ENCODE peak calls at places on chromosome 3, in nine cellular contexts. One of them, this sample, is unnamed.

GRCh38 chr3:99119312-99119810 is 217.9 kb upstream of the DCBLD2 start:
- DNase-seq in Karpas-422: no peak
- DNase-seq in NCI-H774: no peak
- DNase-seq in CD4-positive, CD25-positive, alpha-beta regulatory T cell: no peak
- DNase-seq in lower leg skin: no peak
- DNase-seq in dorsolateral prefrontal cortex: no peak
- DNase-seq in NCI-H2029: no peak
- DNase-seq in activated naive CD4-positive, alpha-beta T cell: no peak
- DNase-seq in activated CD4-positive, alpha-beta T cell treated with anti-CD3 and anti-CD28 coated beads, Interleukin-2, amount 50 U/mL, for 1 hour: no peak
- DNase-seq in this sample: no peak

GRCh38 chr3:45560270-45561020 is 34.1 kb upstream of the LIMD1 start:
- DNase-seq in Karpas-422: no peak
- DNase-seq in NCI-H774: no peak
- DNase-seq in CD4-positive, CD25-positive, alpha-beta regulatory T cell: no peak
- DNase-seq in lower leg skin: peak
- DNase-seq in dorsolateral prefrontal cortex: no peak
- DNase-seq in NCI-H2029: no peak
- DNase-seq in activated naive CD4-positive, alpha-beta T cell: no peak
- DNase-seq in activated CD4-positive, alpha-beta T cell treated with anti-CD3 and anti-CD28 coated beads, Interleukin-2, amount 50 U/mL, for 1 hour: no peak
- DNase-seq in this sample: no peak

GRCh38 chr3:39086066-39086657 is 21.3 kb downstream of the GORASP1 start:
- DNase-seq in Karpas-422: peak
- DNase-seq in NCI-H774: no peak
- DNase-seq in CD4-positive, CD25-positive, alpha-beta regulatory T cell: no peak
- DNase-seq in lower leg skin: no peak
- DNase-seq in dorsolateral prefrontal cortex: no peak
- DNase-seq in NCI-H2029: no peak
- DNase-seq in activated naive CD4-positive, alpha-beta T cell: no peak
- DNase-seq in activated CD4-positive, alpha-beta T cell treated with anti-CD3 and anti-CD28 coated beads, Interleukin-2, amount 50 U/mL, for 1 hour: no peak
- DNase-seq in this sample: peak

GRCh38 chr3:62365311-62366092 is 7.8 kb downstream of the FEZF2 start:
- DNase-seq in Karpas-422: no peak
- DNase-seq in NCI-H774: no peak
- DNase-seq in CD4-positive, CD25-positive, alpha-beta regulatory T cell: no peak
- DNase-seq in lower leg skin: no peak
- DNase-seq in dorsolateral prefrontal cortex: no peak
- DNase-seq in NCI-H2029: no peak
- DNase-seq in activated naive CD4-positive, alpha-beta T cell: no peak
- DNase-seq in activated CD4-positive, alpha-beta T cell treated with anti-CD3 and anti-CD28 coated beads, Interleukin-2, amount 50 U/mL, for 1 hour: no peak
- DNase-seq in this sample: no peak

GRCh38 chr3:193788189-193788946 is 195.4 kb downstream of the OPA1 start:
- DNase-seq in Karpas-422: peak
- DNase-seq in NCI-H774: peak
- DNase-seq in CD4-positive, CD25-positive, alpha-beta regulatory T cell: no peak
- DNase-seq in lower leg skin: peak
- DNase-seq in dorsolateral prefrontal cortex: peak
- DNase-seq in NCI-H2029: peak
- DNase-seq in activated naive CD4-positive, alpha-beta T cell: no peak
- DNase-seq in activated CD4-positive, alpha-beta T cell treated with anti-CD3 and anti-CD28 coated beads, Interleukin-2, amount 50 U/mL, for 1 hour: no peak
- DNase-seq in this sample: peak

GRCh38 chr3:6860149-6860548 is 766 bp upstream of the GRM7 start:
- DNase-seq in Karpas-422: no peak
- DNase-seq in NCI-H774: no peak
- DNase-seq in CD4-positive, CD25-positive, alpha-beta regulatory T cell: no peak
- DNase-seq in lower leg skin: no peak
- DNase-seq in dorsolateral prefrontal cortex: no peak
- DNase-seq in NCI-H2029: no peak
- DNase-seq in activated naive CD4-positive, alpha-beta T cell: no peak
- DNase-seq in activated CD4-positive, alpha-beta T cell treated with anti-CD3 and anti-CD28 coated beads, Interleukin-2, amount 50 U/mL, for 1 hour: no peak
- DNase-seq in this sample: no peak

GRCh38 chr3:71127052-71127451 is 456.5 kb downstream of the FOXP1 start:
- DNase-seq in Karpas-422: no peak
- DNase-seq in NCI-H774: no peak
- DNase-seq in CD4-positive, CD25-positive, alpha-beta regulatory T cell: no peak
- DNase-seq in lower leg skin: no peak
- DNase-seq in dorsolateral prefrontal cortex: no peak
- DNase-seq in NCI-H2029: no peak
- DNase-seq in activated naive CD4-positive, alpha-beta T cell: no peak
- DNase-seq in activated CD4-positive, alpha-beta T cell treated with anti-CD3 and anti-CD28 coated beads, Interleukin-2, amount 50 U/mL, for 1 hour: no peak
- DNase-seq in this sample: no peak

GRCh38 chr3:177443469-177443868 is 246.2 kb upstream of the TBL1XR1 start:
- DNase-seq in Karpas-422: no peak
- DNase-seq in NCI-H774: no peak
- DNase-seq in CD4-positive, CD25-positive, alpha-beta regulatory T cell: no peak
- DNase-seq in lower leg skin: no peak
- DNase-seq in dorsolateral prefrontal cortex: no peak
- DNase-seq in NCI-H2029: no peak
- DNase-seq in activated naive CD4-positive, alpha-beta T cell: no peak
- DNase-seq in activated CD4-positive, alpha-beta T cell treated with anti-CD3 and anti-CD28 coated beads, Interleukin-2, amount 50 U/mL, for 1 hour: no peak
- DNase-seq in this sample: no peak

GRCh38 chr3:113746955-113747718 is at the start of gene ATP6V1A:
- DNase-seq in Karpas-422: peak
- DNase-seq in NCI-H774: no peak
- DNase-seq in CD4-positive, CD25-positive, alpha-beta regulatory T cell: peak
- DNase-seq in lower leg skin: peak
- DNase-seq in dorsolateral prefrontal cortex: peak
- DNase-seq in NCI-H2029: no peak
- DNase-seq in activated naive CD4-positive, alpha-beta T cell: peak
- DNase-seq in activated CD4-positive, alpha-beta T cell treated with anti-CD3 and anti-CD28 coated beads, Interleukin-2, amount 50 U/mL, for 1 hour: peak
- DNase-seq in this sample: peak

GRCh38 chr3:17176757-17177156 is 292.0 kb downstream of the PLCL2 start:
- DNase-seq in Karpas-422: no peak
- DNase-seq in NCI-H774: no peak
- DNase-seq in CD4-positive, CD25-positive, alpha-beta regulatory T cell: no peak
- DNase-seq in lower leg skin: no peak
- DNase-seq in dorsolateral prefrontal cortex: no peak
- DNase-seq in NCI-H2029: no peak
- DNase-seq in activated naive CD4-positive, alpha-beta T cell: no peak
- DNase-seq in activated CD4-positive, alpha-beta T cell treated with anti-CD3 and anti-CD28 coated beads, Interleukin-2, amount 50 U/mL, for 1 hour: no peak
- DNase-seq in this sample: no peak

GRCh38 chr3:126364130-126364695 is 7.0 kb upstream of the KLF15 start:
- DNase-seq in Karpas-422: no peak
- DNase-seq in NCI-H774: no peak
- DNase-seq in CD4-positive, CD25-positive, alpha-beta regulatory T cell: no peak
- DNase-seq in lower leg skin: no peak
- DNase-seq in dorsolateral prefrontal cortex: peak
- DNase-seq in NCI-H2029: no peak
- DNase-seq in activated naive CD4-positive, alpha-beta T cell: no peak
- DNase-seq in activated CD4-positive, alpha-beta T cell treated with anti-CD3 and anti-CD28 coated beads, Interleukin-2, amount 50 U/mL, for 1 hour: no peak
- DNase-seq in this sample: no peak

GRCh38 chr3:140715035-140715434 is 37.2 kb downstream of the TRIM42 start:
- DNase-seq in Karpas-422: no peak
- DNase-seq in NCI-H774: peak
- DNase-seq in CD4-positive, CD25-positive, alpha-beta regulatory T cell: no peak
- DNase-seq in lower leg skin: no peak
- DNase-seq in dorsolateral prefrontal cortex: no peak
- DNase-seq in NCI-H2029: peak
- DNase-seq in activated naive CD4-positive, alpha-beta T cell: no peak
- DNase-seq in activated CD4-positive, alpha-beta T cell treated with anti-CD3 and anti-CD28 coated beads, Interleukin-2, amount 50 U/mL, for 1 hour: no peak
- DNase-seq in this sample: no peak

GRCh38 chr3:62135731-62136130 is 237.6 kb downstream of the FEZF2 start:
- DNase-seq in Karpas-422: no peak
- DNase-seq in NCI-H774: no peak
- DNase-seq in CD4-positive, CD25-positive, alpha-beta regulatory T cell: no peak
- DNase-seq in lower leg skin: no peak
- DNase-seq in dorsolateral prefrontal cortex: no peak
- DNase-seq in NCI-H2029: no peak
- DNase-seq in activated naive CD4-positive, alpha-beta T cell: no peak
- DNase-seq in activated CD4-positive, alpha-beta T cell treated with anti-CD3 and anti-CD28 coated beads, Interleukin-2, amount 50 U/mL, for 1 hour: no peak
- DNase-seq in this sample: no peak

GRCh38 chr3:194690501-194691372 is 5.1 kb downstream of the FAM43A start:
- DNase-seq in Karpas-422: peak
- DNase-seq in NCI-H774: no peak
- DNase-seq in CD4-positive, CD25-positive, alpha-beta regulatory T cell: no peak
- DNase-seq in lower leg skin: no peak
- DNase-seq in dorsolateral prefrontal cortex: no peak
- DNase-seq in NCI-H2029: peak
- DNase-seq in activated naive CD4-positive, alpha-beta T cell: no peak
- DNase-seq in activated CD4-positive, alpha-beta T cell treated with anti-CD3 and anti-CD28 coated beads, Interleukin-2, amount 50 U/mL, for 1 hour: no peak
- DNase-seq in this sample: no peak

GRCh38 chr3:185779461-185779860 is 45.4 kb downstream of the IGF2BP2 start:
- DNase-seq in Karpas-422: no peak
- DNase-seq in NCI-H774: no peak
- DNase-seq in CD4-positive, CD25-positive, alpha-beta regulatory T cell: no peak
- DNase-seq in lower leg skin: no peak
- DNase-seq in dorsolateral prefrontal cortex: no peak
- DNase-seq in NCI-H2029: no peak
- DNase-seq in activated naive CD4-positive, alpha-beta T cell: no peak
- DNase-seq in activated CD4-positive, alpha-beta T cell treated with anti-CD3 and anti-CD28 coated beads, Interleukin-2, amount 50 U/mL, for 1 hour: no peak
- DNase-seq in this sample: no peak

GRCh38 chr3:87088984-87089841 is 98.3 kb upstream of the VGLL3 start:
- DNase-seq in Karpas-422: no peak
- DNase-seq in NCI-H774: peak
- DNase-seq in CD4-positive, CD25-positive, alpha-beta regulatory T cell: no peak
- DNase-seq in lower leg skin: peak
- DNase-seq in dorsolateral prefrontal cortex: peak
- DNase-seq in NCI-H2029: no peak
- DNase-seq in activated naive CD4-positive, alpha-beta T cell: no peak
- DNase-seq in activated CD4-positive, alpha-beta T cell treated with anti-CD3 and anti-CD28 coated beads, Interleukin-2, amount 50 U/mL, for 1 hour: no peak
- DNase-seq in this sample: no peak

GRCh38 chr3:135907422-135908165 is 57.9 kb upstream of the PPP2R3A start:
- DNase-seq in Karpas-422: no peak
- DNase-seq in NCI-H774: peak
- DNase-seq in CD4-positive, CD25-positive, alpha-beta regulatory T cell: no peak
- DNase-seq in lower leg skin: no peak
- DNase-seq in dorsolateral prefrontal cortex: no peak
- DNase-seq in NCI-H2029: peak
- DNase-seq in activated naive CD4-positive, alpha-beta T cell: no peak
- DNase-seq in activated CD4-positive, alpha-beta T cell treated with anti-CD3 and anti-CD28 coated beads, Interleukin-2, amount 50 U/mL, for 1 hour: no peak
- DNase-seq in this sample: no peak

GRCh38 chr3:129536374-129536667 is 6.7 kb upstream of the H1-8 start:
- DNase-seq in Karpas-422: no peak
- DNase-seq in NCI-H774: no peak
- DNase-seq in CD4-positive, CD25-positive, alpha-beta regulatory T cell: no peak
- DNase-seq in lower leg skin: no peak
- DNase-seq in dorsolateral prefrontal cortex: no peak
- DNase-seq in NCI-H2029: no peak
- DNase-seq in activated naive CD4-positive, alpha-beta T cell: no peak
- DNase-seq in activated CD4-positive, alpha-beta T cell treated with anti-CD3 and anti-CD28 coated beads, Interleukin-2, amount 50 U/mL, for 1 hour: no peak
- DNase-seq in this sample: no peak

GRCh38 chr3:26376131-26376530 is 246.4 kb upstream of the LRRC3B start:
- DNase-seq in Karpas-422: no peak
- DNase-seq in NCI-H774: no peak
- DNase-seq in CD4-positive, CD25-positive, alpha-beta regulatory T cell: no peak
- DNase-seq in lower leg skin: no peak
- DNase-seq in dorsolateral prefrontal cortex: no peak
- DNase-seq in NCI-H2029: no peak
- DNase-seq in activated naive CD4-positive, alpha-beta T cell: no peak
- DNase-seq in activated CD4-positive, alpha-beta T cell treated with anti-CD3 and anti-CD28 coated beads, Interleukin-2, amount 50 U/mL, for 1 hour: no peak
- DNase-seq in this sample: no peak

GRCh38 chr3:186093271-186093900 is 15.5 kb downstream of the ETV5 start:
- DNase-seq in Karpas-422: no peak
- DNase-seq in NCI-H774: no peak
- DNase-seq in CD4-positive, CD25-positive, alpha-beta regulatory T cell: no peak
- DNase-seq in lower leg skin: no peak
- DNase-seq in dorsolateral prefrontal cortex: no peak
- DNase-seq in NCI-H2029: no peak
- DNase-seq in activated naive CD4-positive, alpha-beta T cell: no peak
- DNase-seq in activated CD4-positive, alpha-beta T cell treated with anti-CD3 and anti-CD28 coated beads, Interleukin-2, amount 50 U/mL, for 1 hour: no peak
- DNase-seq in this sample: no peak

GRCh38 chr3:13191016-13191415 is 117.8 kb upstream of the IQSEC1 start:
- DNase-seq in Karpas-422: no peak
- DNase-seq in NCI-H774: no peak
- DNase-seq in CD4-positive, CD25-positive, alpha-beta regulatory T cell: no peak
- DNase-seq in lower leg skin: no peak
- DNase-seq in dorsolateral prefrontal cortex: no peak
- DNase-seq in NCI-H2029: no peak
- DNase-seq in activated naive CD4-positive, alpha-beta T cell: no peak
- DNase-seq in activated CD4-positive, alpha-beta T cell treated with anti-CD3 and anti-CD28 coated beads, Interleukin-2, amount 50 U/mL, for 1 hour: no peak
- DNase-seq in this sample: no peak

GRCh38 chr3:178320481-178321352 is 215.5 kb upstream of the KCNMB2 start:
- DNase-seq in Karpas-422: no peak
- DNase-seq in NCI-H774: peak
- DNase-seq in CD4-positive, CD25-positive, alpha-beta regulatory T cell: no peak
- DNase-seq in lower leg skin: no peak
- DNase-seq in dorsolateral prefrontal cortex: no peak
- DNase-seq in NCI-H2029: peak
- DNase-seq in activated naive CD4-positive, alpha-beta T cell: no peak
- DNase-seq in activated CD4-positive, alpha-beta T cell treated with anti-CD3 and anti-CD28 coated beads, Interleukin-2, amount 50 U/mL, for 1 hour: no peak
- DNase-seq in this sample: no peak

GRCh38 chr3:12336099-12336498 is 47.2 kb downstream of the PPARG start:
- DNase-seq in Karpas-422: no peak
- DNase-seq in NCI-H774: no peak
- DNase-seq in CD4-positive, CD25-positive, alpha-beta regulatory T cell: peak
- DNase-seq in lower leg skin: no peak
- DNase-seq in dorsolateral prefrontal cortex: no peak
- DNase-seq in NCI-H2029: no peak
- DNase-seq in activated naive CD4-positive, alpha-beta T cell: no peak
- DNase-seq in activated CD4-positive, alpha-beta T cell treated with anti-CD3 and anti-CD28 coated beads, Interleukin-2, amount 50 U/mL, for 1 hour: no peak
- DNase-seq in this sample: no peak

GRCh38 chr3:62261800-62262199 is 111.5 kb downstream of the FEZF2 start:
- DNase-seq in Karpas-422: no peak
- DNase-seq in NCI-H774: no peak
- DNase-seq in CD4-positive, CD25-positive, alpha-beta regulatory T cell: no peak
- DNase-seq in lower leg skin: no peak
- DNase-seq in dorsolateral prefrontal cortex: no peak
- DNase-seq in NCI-H2029: no peak
- DNase-seq in activated naive CD4-positive, alpha-beta T cell: no peak
- DNase-seq in activated CD4-positive, alpha-beta T cell treated with anti-CD3 and anti-CD28 coated beads, Interleukin-2, amount 50 U/mL, for 1 hour: no peak
- DNase-seq in this sample: no peak

GRCh38 chr3:127560051-127560787 is 30.3 kb downstream of the TPRA1 start:
- DNase-seq in Karpas-422: peak
- DNase-seq in NCI-H774: no peak
- DNase-seq in CD4-positive, CD25-positive, alpha-beta regulatory T cell: no peak
- DNase-seq in lower leg skin: no peak
- DNase-seq in dorsolateral prefrontal cortex: no peak
- DNase-seq in NCI-H2029: no peak
- DNase-seq in activated naive CD4-positive, alpha-beta T cell: no peak
- DNase-seq in activated CD4-positive, alpha-beta T cell treated with anti-CD3 and anti-CD28 coated beads, Interleukin-2, amount 50 U/mL, for 1 hour: no peak
- DNase-seq in this sample: no peak

GRCh38 chr3:13480340-13481318 is 523 bp downstream of the HDAC11 start:
- DNase-seq in Karpas-422: peak
- DNase-seq in NCI-H774: no peak
- DNase-seq in CD4-positive, CD25-positive, alpha-beta regulatory T cell: peak
- DNase-seq in lower leg skin: no peak
- DNase-seq in dorsolateral prefrontal cortex: peak
- DNase-seq in NCI-H2029: no peak
- DNase-seq in activated naive CD4-positive, alpha-beta T cell: no peak
- DNase-seq in activated CD4-positive, alpha-beta T cell treated with anti-CD3 and anti-CD28 coated beads, Interleukin-2, amount 50 U/mL, for 1 hour: peak
- DNase-seq in this sample: no peak

GRCh38 chr3:99892332-99892731 is 74.7 kb downstream of the CMSS1 start:
- DNase-seq in Karpas-422: no peak
- DNase-seq in NCI-H774: no peak
- DNase-seq in CD4-positive, CD25-positive, alpha-beta regulatory T cell: no peak
- DNase-seq in lower leg skin: no peak
- DNase-seq in dorsolateral prefrontal cortex: no peak
- DNase-seq in NCI-H2029: no peak
- DNase-seq in activated naive CD4-positive, alpha-beta T cell: no peak
- DNase-seq in activated CD4-positive, alpha-beta T cell treated with anti-CD3 and anti-CD28 coated beads, Interleukin-2, amount 50 U/mL, for 1 hour: no peak
- DNase-seq in this sample: no peak

GRCh38 chr3:24156466-24156865 is 211.4 kb downstream of the NR1D2 start:
- DNase-seq in Karpas-422: no peak
- DNase-seq in NCI-H774: no peak
- DNase-seq in CD4-positive, CD25-positive, alpha-beta regulatory T cell: no peak
- DNase-seq in lower leg skin: no peak
- DNase-seq in dorsolateral prefrontal cortex: no peak
- DNase-seq in NCI-H2029: no peak
- DNase-seq in activated naive CD4-positive, alpha-beta T cell: no peak
- DNase-seq in activated CD4-positive, alpha-beta T cell treated with anti-CD3 and anti-CD28 coated beads, Interleukin-2, amount 50 U/mL, for 1 hour: no peak
- DNase-seq in this sample: no peak

GRCh38 chr3:86867990-86868389 is 123.0 kb downstream of the VGLL3 start:
- DNase-seq in Karpas-422: no peak
- DNase-seq in NCI-H774: no peak
- DNase-seq in CD4-positive, CD25-positive, alpha-beta regulatory T cell: no peak
- DNase-seq in lower leg skin: no peak
- DNase-seq in dorsolateral prefrontal cortex: no peak
- DNase-seq in NCI-H2029: no peak
- DNase-seq in activated naive CD4-positive, alpha-beta T cell: no peak
- DNase-seq in activated CD4-positive, alpha-beta T cell treated with anti-CD3 and anti-CD28 coated beads, Interleukin-2, amount 50 U/mL, for 1 hour: no peak
- DNase-seq in this sample: no peak